ENCODE peak calls at places on chromosomes 2 and 18, in eight cellular contexts. L is kidney epithelial cell; P is T-helper 2 cell; W is ACHN; S is posterior cingulate gyrus; C is NCI-H2081; H is HEK293T; D is stimulated activated CD4-positive, alpha-beta T cell treated with anti-CD3 and anti-CD28 coated beads, TNF-alpha, amount 100 ng/mL, for 1 hour. V is an unnamed sample.

GRCh38 chr2:195532628-195533271 is 124.3 kb upstream of the SLC39A10 start:
- DNase-seq in P (peak; percentile 70), D (no peak), S (no peak), C (no peak), L (peak; percentile 5), H (no peak), W (peak; percentile 57), V (no peak)

GRCh38 chr18:48910972-48911545 is 39.7 kb downstream of the SMAD7 start:
- DNase-seq in C (no peak), L (no peak), P (no peak), D (no peak), H (no peak), S (no peak), W (no peak), V (no peak)

GRCh38 chr18:47997338-47997780 is 66.9 kb upstream of the SMAD2 start:
- DNase-seq in D (peak; percentile 10), S (no peak), H (peak; percentile 32), P (no peak), W (peak; percentile 6), L (no peak), C (no peak), V (no peak)

GRCh38 chr2:8550932-8551621 is 130.8 kb upstream of the ID2 start:
- DNase-seq in C (no peak), W (no peak), L (no peak), S (no peak), D (no peak), H (no peak), P (no peak), V (peak; percentile 21)

GRCh38 chr2:130836501-130837174 is at the start of gene ARHGEF4:
- DNase-seq in P (no peak), S (peak; percentile 33), W (peak; percentile 23), L (no peak), D (no peak), H (peak; percentile 81), C (no peak), V (no peak)

GRCh38 chr2:204503869-204504268 is 41.4 kb upstream of the PARD3B start:
- DNase-seq in P (no peak), H (no peak), L (no peak), S (no peak), C (no peak), D (no peak), W (no peak), V (no peak)

GRCh38 chr2:216233281-216233995 is 124.3 kb downstream of the XRCC5 start:
- DNase-seq in H (no peak), S (no peak), W (no peak), C (no peak), D (no peak), L (no peak), P (no peak), V (no peak)

GRCh38 chr2:190477563-190478454 is 56.7 kb downstream of the NEMP2 start:
- DNase-seq in H (no peak), W (no peak), P (no peak), C (no peak), S (no peak), D (no peak), L (no peak), V (no peak)

GRCh38 chr2:190136259-190136658 is 73.7 kb upstream of the MSTN start:
- DNase-seq in D (no peak), C (no peak), L (no peak), W (no peak), H (no peak), P (no peak), S (no peak), V (no peak)

GRCh38 chr2:121884515-121884915 is 129.1 kb downstream of the TSN start:
- DNase-seq in C (no peak), W (no peak), L (no peak), S (no peak), D (no peak), P (no peak), H (no peak), V (no peak)

GRCh38 chr2:241703128-241703604 is 1.3 kb downstream of the ING5 start:
- DNase-seq in L (no peak), C (no peak), H (no peak), S (no peak), P (no peak), W (no peak), D (no peak), V (no peak)

GRCh38 chr18:10927290-10927979 is 221.9 kb downstream of the PIEZO2 start:
- DNase-seq in C (no peak), D (no peak), L (no peak), S (no peak), W (no peak), P (no peak), H (no peak), V (no peak)

GRCh38 chr2:187654535-187654934 is 100.3 kb upstream of the TFPI start:
- DNase-seq in W (no peak), L (no peak), S (no peak), H (no peak), P (no peak), D (no peak), C (peak; percentile 95), V (no peak)

GRCh38 chr2:69917854-69918253 is 2.9 kb downstream of the MXD1 start:
- DNase-seq in L (peak; percentile 45), S (no peak), H (no peak), C (no peak), P (no peak), D (no peak), W (peak; percentile 88), V (no peak)

GRCh38 chr2:238808761-238809160 is 39.1 kb upstream of the TWIST2 start:
- DNase-seq in S (no peak), C (no peak), D (no peak), H (no peak), W (peak; percentile 5), P (no peak), L (no peak), V (no peak)

GRCh38 chr2:233059797-233060499 is at the start of gene INPP5D:
- DNase-seq in H (no peak), L (no peak), C (no peak), W (no peak), P (peak; percentile 73), D (peak; percentile 47), S (no peak), V (no peak)

GRCh38 chr2:158973511-158973956 is 5.1 kb downstream of the TANC1 start:
- DNase-seq in S (no peak), L (no peak), H (peak; percentile 58), D (no peak), P (no peak), C (peak; percentile 44), W (no peak), V (no peak)

GRCh38 chr2:112493048-112493447 is 11.1 kb downstream of the TTL start:
- DNase-seq in P (no peak), D (no peak), S (no peak), C (no peak), W (peak; percentile 47), L (no peak), H (no peak), V (no peak)